ENCODE peak calls at places on chromosome 18, in eight cellular contexts. One of them, this sample, is unnamed.

GRCh38 chr18:79068299-79068945 is 772 bp upstream of the ATP9B start:
- DNase-seq in WTC11: peak; percentile 32
- DNase-seq in astrocyte of the spinal cord: peak; percentile 1
- DNase-seq in breast epithelium: no peak
- DNase-seq in PC-9: no peak
- DNase-seq in NB4: no peak
- DNase-seq in right lobe of liver: no peak
- DNase-seq in Peyer's patch: no peak
- DNase-seq in this sample: no peak

GRCh38 chr18:58541789-58542425 is 87.0 kb downstream of the ALPK2 start:
- DNase-seq in PC-9: peak; percentile 99
- DNase-seq in right lobe of liver: no peak
- DNase-seq in breast epithelium: peak; percentile 30
- DNase-seq in Peyer's patch: no peak
- DNase-seq in NB4: peak; percentile 46
- DNase-seq in astrocyte of the spinal cord: peak; percentile 99
- DNase-seq in WTC11: no peak
- DNase-seq in this sample: no peak

GRCh38 chr18:8139971-8140406 is 469.2 kb upstream of the RAB12 start:
- DNase-seq in breast epithelium: no peak
- DNase-seq in PC-9: no peak
- DNase-seq in NB4: no peak
- DNase-seq in astrocyte of the spinal cord: no peak
- DNase-seq in Peyer's patch: no peak
- DNase-seq in right lobe of liver: no peak
- DNase-seq in WTC11: no peak
- DNase-seq in this sample: no peak

GRCh38 chr18:21448301-21448700 is 152.2 kb downstream of the ESCO1 start:
- DNase-seq in WTC11: no peak
- DNase-seq in NB4: no peak
- DNase-seq in PC-9: no peak
- DNase-seq in Peyer's patch: no peak
- DNase-seq in breast epithelium: no peak
- DNase-seq in right lobe of liver: no peak
- DNase-seq in astrocyte of the spinal cord: peak; percentile 29
- DNase-seq in this sample: no peak

GRCh38 chr18:6881034-6881800 is 151.7 kb downstream of the ARHGAP28 start:
- DNase-seq in astrocyte of the spinal cord: no peak
- DNase-seq in right lobe of liver: no peak
- DNase-seq in breast epithelium: no peak
- DNase-seq in Peyer's patch: no peak
- DNase-seq in PC-9: no peak
- DNase-seq in NB4: no peak
- DNase-seq in WTC11: no peak
- DNase-seq in this sample: no peak

GRCh38 chr18:31490838-31491237 is 7.1 kb upstream of the DSG2 start:
- DNase-seq in right lobe of liver: no peak
- DNase-seq in astrocyte of the spinal cord: no peak
- DNase-seq in Peyer's patch: no peak
- DNase-seq in PC-9: peak; percentile 70
- DNase-seq in NB4: no peak
- DNase-seq in WTC11: no peak
- DNase-seq in breast epithelium: no peak
- DNase-seq in this sample: no peak

GRCh38 chr18:48905541-48905940 is 45.2 kb downstream of the SMAD7 start:
- DNase-seq in WTC11: no peak
- DNase-seq in breast epithelium: no peak
- DNase-seq in PC-9: no peak
- DNase-seq in NB4: no peak
- DNase-seq in right lobe of liver: no peak
- DNase-seq in astrocyte of the spinal cord: no peak
- DNase-seq in Peyer's patch: no peak
- DNase-seq in this sample: no peak

GRCh38 chr18:524496-524895 is 24.0 kb upstream of the COLEC12 start:
- DNase-seq in PC-9: no peak
- DNase-seq in WTC11: no peak
- DNase-seq in breast epithelium: no peak
- DNase-seq in Peyer's patch: no peak
- DNase-seq in right lobe of liver: no peak
- DNase-seq in astrocyte of the spinal cord: peak; percentile 75
- DNase-seq in NB4: no peak
- DNase-seq in this sample: no peak

GRCh38 chr18:44691148-44691925 is 10.6 kb downstream of the SETBP1 start:
- DNase-seq in breast epithelium: no peak
- DNase-seq in PC-9: no peak
- DNase-seq in astrocyte of the spinal cord: no peak
- DNase-seq in right lobe of liver: no peak
- DNase-seq in Peyer's patch: no peak
- DNase-seq in WTC11: no peak
- DNase-seq in NB4: no peak
- DNase-seq in this sample: no peak

GRCh38 chr18:12309683-12310198 is 1.7 kb downstream of the TUBB6 start:
- DNase-seq in right lobe of liver: no peak
- DNase-seq in NB4: no peak
- DNase-seq in WTC11: no peak
- DNase-seq in Peyer's patch: no peak
- DNase-seq in astrocyte of the spinal cord: no peak
- DNase-seq in breast epithelium: no peak
- DNase-seq in PC-9: no peak
- DNase-seq in this sample: no peak

GRCh38 chr18:37497836-37498518 is 67.6 kb downstream of the CELF4 start:
- DNase-seq in astrocyte of the spinal cord: no peak
- DNase-seq in right lobe of liver: no peak
- DNase-seq in WTC11: no peak
- DNase-seq in NB4: no peak
- DNase-seq in breast epithelium: no peak
- DNase-seq in Peyer's patch: no peak
- DNase-seq in PC-9: no peak
- DNase-seq in this sample: no peak

GRCh38 chr18:74994502-74995403 is 214.2 kb downstream of the PTGR3 start:
- DNase-seq in breast epithelium: no peak
- DNase-seq in NB4: peak; percentile 79
- DNase-seq in astrocyte of the spinal cord: peak; percentile 10
- DNase-seq in Peyer's patch: peak; percentile 56
- DNase-seq in WTC11: no peak
- DNase-seq in PC-9: peak; percentile 73
- DNase-seq in right lobe of liver: peak; percentile 50
- DNase-seq in this sample: no peak

GRCh38 chr18:52326001-52326400 is 14.0 kb upstream of the DCC start:
- DNase-seq in WTC11: no peak
- DNase-seq in NB4: no peak
- DNase-seq in right lobe of liver: no peak
- DNase-seq in astrocyte of the spinal cord: peak; percentile 61
- DNase-seq in PC-9: no peak
- DNase-seq in breast epithelium: no peak
- DNase-seq in Peyer's patch: no peak
- DNase-seq in this sample: no peak

GRCh38 chr18:44342946-44343345 is 337.7 kb upstream of the SETBP1 start:
- DNase-seq in right lobe of liver: no peak
- DNase-seq in WTC11: no peak
- DNase-seq in NB4: no peak
- DNase-seq in PC-9: peak; percentile 76
- DNase-seq in Peyer's patch: no peak
- DNase-seq in breast epithelium: no peak
- DNase-seq in astrocyte of the spinal cord: no peak
- DNase-seq in this sample: no peak

GRCh38 chr18:63216911-63217311 is 102.7 kb downstream of the BCL2 start:
- DNase-seq in PC-9: no peak
- DNase-seq in NB4: no peak
- DNase-seq in right lobe of liver: no peak
- DNase-seq in astrocyte of the spinal cord: no peak
- DNase-seq in WTC11: no peak
- DNase-seq in breast epithelium: no peak
- DNase-seq in Peyer's patch: no peak
- DNase-seq in this sample: no peak

GRCh38 chr18:37242091-37242490 is 323.5 kb downstream of the CELF4 start:
- DNase-seq in NB4: no peak
- DNase-seq in right lobe of liver: no peak
- DNase-seq in breast epithelium: no peak
- DNase-seq in Peyer's patch: no peak
- DNase-seq in astrocyte of the spinal cord: no peak
- DNase-seq in WTC11: no peak
- DNase-seq in PC-9: no peak
- DNase-seq in this sample: no peak

GRCh38 chr18:8329186-8329771 is 280.0 kb upstream of the RAB12 start:
- DNase-seq in breast epithelium: no peak
- DNase-seq in NB4: no peak
- DNase-seq in WTC11: no peak
- DNase-seq in right lobe of liver: no peak
- DNase-seq in astrocyte of the spinal cord: peak; percentile 67
- DNase-seq in PC-9: peak; percentile 94
- DNase-seq in Peyer's patch: no peak
- DNase-seq in this sample: no peak

GRCh38 chr18:54239091-54239490 is 14.6 kb upstream of the MBD2 start:
- DNase-seq in breast epithelium: no peak
- DNase-seq in WTC11: no peak
- DNase-seq in astrocyte of the spinal cord: no peak
- DNase-seq in right lobe of liver: no peak
- DNase-seq in NB4: no peak
- DNase-seq in Peyer's patch: no peak
- DNase-seq in PC-9: no peak
- DNase-seq in this sample: no peak

GRCh38 chr18:785242-785641 is 26.8 kb downstream of the YES1 start:
- DNase-seq in breast epithelium: no peak
- DNase-seq in WTC11: no peak
- DNase-seq in right lobe of liver: no peak
- DNase-seq in PC-9: no peak
- DNase-seq in NB4: no peak
- DNase-seq in astrocyte of the spinal cord: no peak
- DNase-seq in Peyer's patch: no peak
- DNase-seq in this sample: no peak

DNA sequence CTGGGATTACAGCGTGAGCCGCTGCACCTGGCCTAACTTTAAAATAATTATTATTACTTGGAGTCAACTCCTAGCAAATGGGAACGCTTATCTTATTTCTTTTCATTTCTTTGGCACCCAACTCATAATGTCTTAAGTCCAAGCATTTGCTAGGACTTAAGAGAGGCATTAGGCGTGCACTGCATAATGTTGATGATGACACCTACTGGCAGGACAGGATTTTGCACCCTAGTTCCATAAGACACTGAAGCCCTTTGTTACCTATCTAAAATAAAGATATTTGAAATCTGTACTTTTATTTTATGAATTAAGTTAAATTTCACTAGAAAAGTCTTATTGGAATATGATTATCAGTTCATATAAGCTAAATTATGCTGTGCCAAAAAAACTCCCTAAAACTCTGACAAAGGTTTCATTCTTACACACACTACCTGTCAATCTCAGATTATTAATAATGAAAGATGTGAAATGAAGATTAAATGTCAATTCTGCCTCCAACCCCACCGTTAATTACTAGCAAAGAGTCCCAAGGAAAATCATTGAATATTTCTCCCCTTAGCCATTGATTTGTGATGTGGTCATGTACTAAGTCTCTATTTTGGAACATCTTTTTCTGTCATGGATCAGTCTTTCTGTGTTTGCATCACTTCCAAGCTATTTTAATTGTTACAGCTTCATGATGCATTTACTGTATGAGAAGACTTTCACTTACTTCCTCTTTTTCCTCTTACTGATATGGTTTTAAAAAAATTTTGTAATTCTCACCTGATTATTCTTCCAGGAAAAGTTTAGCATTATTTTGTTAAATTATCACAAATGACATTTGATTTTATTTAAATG is 12.7 kb upstream of the CDH2 start:
- DNase-seq in breast epithelium: no peak
- DNase-seq in NB4: peak; percentile 55
- DNase-seq in PC-9: no peak
- DNase-seq in astrocyte of the spinal cord: peak; percentile 76
- DNase-seq in Peyer's patch: peak; percentile 52
- DNase-seq in right lobe of liver: no peak
- DNase-seq in WTC11: peak; percentile 61
- DNase-seq in this sample: peak; percentile 22
- TF ChIP-seq CTCF in breast epithelium: no peak
- TF ChIP-seq CTCF in NB4: peak; percentile 54
- TF ChIP-seq CTCF in PC-9: peak; percentile 61
- TF ChIP-seq CTCF in astrocyte of the spinal cord: peak; percentile 72
- TF ChIP-seq CTCF in Peyer's patch: peak; percentile 52
- TF ChIP-seq CTCF in right lobe of liver: peak; percentile 84
- TF ChIP-seq CTCF in WTC11: peak; percentile 49
- TF ChIP-seq CTCF in this sample: peak; percentile 70

GRCh38 chr18:57446322-57446721 is 11.1 kb downstream of the ONECUT2 start:
- DNase-seq in right lobe of liver: no peak
- DNase-seq in PC-9: peak; percentile 39
- DNase-seq in WTC11: peak; percentile 73
- DNase-seq in breast epithelium: no peak
- DNase-seq in NB4: peak; percentile 38
- DNase-seq in Peyer's patch: no peak
- DNase-seq in astrocyte of the spinal cord: no peak
- DNase-seq in this sample: peak; percentile 38
- TF ChIP-seq CTCF in right lobe of liver: peak; percentile 33
- TF ChIP-seq CTCF in PC-9: peak; percentile 82
- TF ChIP-seq CTCF in WTC11: peak; percentile 21
- TF ChIP-seq CTCF in breast epithelium: no peak
- TF ChIP-seq CTCF in NB4: peak; percentile 57
- TF ChIP-seq CTCF in Peyer's patch: peak; percentile 33
- TF ChIP-seq CTCF in astrocyte of the spinal cord: peak; percentile 60
- TF ChIP-seq CTCF in this sample: peak; percentile 63

GRCh38 chr18:35122586-35123224 is 81.5 kb downstream of the MAPRE2 start:
- DNase-seq in NB4: no peak
- DNase-seq in astrocyte of the spinal cord: no peak
- DNase-seq in PC-9: no peak
- DNase-seq in Peyer's patch: no peak
- DNase-seq in right lobe of liver: peak; percentile 47
- DNase-seq in WTC11: peak; percentile 74
- DNase-seq in breast epithelium: no peak
- DNase-seq in this sample: peak; percentile 26
- TF ChIP-seq CTCF in NB4: no peak
- TF ChIP-seq CTCF in astrocyte of the spinal cord: peak; percentile 44
- TF ChIP-seq CTCF in PC-9: no peak
- TF ChIP-seq CTCF in Peyer's patch: no peak
- TF ChIP-seq CTCF in right lobe of liver: no peak
- TF ChIP-seq CTCF in WTC11: no peak
- TF ChIP-seq CTCF in breast epithelium: no peak
- TF ChIP-seq CTCF in this sample: peak; percentile 48

DNA sequence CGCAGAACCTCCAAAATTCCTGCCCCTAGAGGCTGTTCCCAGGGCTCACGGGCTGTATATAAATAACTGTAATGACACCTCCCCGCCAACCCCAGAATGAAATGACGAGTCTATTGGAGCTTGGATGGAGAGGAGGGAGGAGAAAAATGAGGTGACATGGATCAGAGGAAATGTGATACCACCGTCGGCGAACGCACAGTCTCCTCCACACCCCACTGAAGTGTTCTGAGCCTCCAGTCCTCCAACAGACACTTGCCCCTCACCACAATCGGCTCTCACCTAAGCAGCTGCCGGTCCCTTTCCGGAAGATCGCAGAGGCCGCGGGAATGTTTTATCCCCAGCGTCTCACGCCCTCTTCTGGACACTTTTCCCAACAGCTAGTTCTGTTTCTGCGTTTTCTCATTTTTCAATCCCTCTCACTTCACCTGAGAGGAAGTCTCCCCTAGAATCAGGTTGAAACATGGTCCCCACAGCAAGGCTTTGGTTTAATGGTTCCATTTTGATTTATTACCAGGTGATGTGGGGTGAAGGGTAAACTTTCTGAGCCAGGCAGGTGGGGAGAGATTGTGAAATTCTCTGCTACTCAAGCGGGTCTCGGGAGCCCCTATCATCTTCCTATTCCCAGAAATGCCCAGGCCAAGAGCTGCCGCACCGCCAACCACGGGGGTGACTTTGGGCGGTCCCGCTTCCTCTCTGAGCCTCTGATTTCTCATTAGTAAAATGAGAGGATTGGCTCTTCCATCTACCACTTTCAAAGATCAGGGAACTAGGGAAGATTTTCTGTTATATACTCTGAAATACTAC is 9.1 kb upstream of the MYO5B start:
- DNase-seq in right lobe of liver: no peak
- DNase-seq in NB4: peak; percentile 43
- DNase-seq in breast epithelium: no peak
- DNase-seq in Peyer's patch: peak; percentile 80
- DNase-seq in WTC11: peak; percentile 74
- DNase-seq in PC-9: no peak
- DNase-seq in astrocyte of the spinal cord: peak; percentile 36
- DNase-seq in this sample: peak; percentile 60
- TF ChIP-seq CTCF in right lobe of liver: peak; percentile 58
- TF ChIP-seq CTCF in NB4: peak; percentile 51
- TF ChIP-seq CTCF in breast epithelium: peak; percentile 49
- TF ChIP-seq CTCF in Peyer's patch: peak; percentile 69
- TF ChIP-seq CTCF in WTC11: peak; percentile 20
- TF ChIP-seq CTCF in PC-9: peak; percentile 75
- TF ChIP-seq CTCF in astrocyte of the spinal cord: peak; percentile 69
- TF ChIP-seq CTCF in this sample: peak; percentile 84